ENCODE peak calls at places on chromosomes 11 and 22, in five cellular contexts. One of them, this sample, is unnamed.

GRCh38 chr11:94832604-94833238 is 64.6 kb downstream of the AMOTL1 start:
- DNase-seq in aorta: no peak
- DNase-seq in pancreas: no peak
- DNase-seq in tibial nerve: no peak
- DNase-seq in tibial artery: no peak
- DNase-seq in this sample: no peak

GRCh38 chr11:65471410-65471762 is 27.5 kb upstream of the MALAT1 start:
- DNase-seq in tibial artery: peak; percentile 96
- DNase-seq in pancreas: peak; percentile 77
- DNase-seq in aorta: peak; percentile 84
- DNase-seq in tibial nerve: no peak
- DNase-seq in this sample: peak; percentile 76

GRCh38 chr22:43384863-43385262 is 27.0 kb upstream of the MPPED1 start:
- DNase-seq in pancreas: no peak
- DNase-seq in aorta: no peak
- DNase-seq in tibial artery: no peak
- DNase-seq in tibial nerve: no peak
- DNase-seq in this sample: no peak

GRCh38 chr11:116731821-116732739 is 40.7 kb downstream of the BUD13 start:
- DNase-seq in pancreas: no peak
- DNase-seq in tibial artery: peak; percentile 45
- DNase-seq in aorta: peak; percentile 33
- DNase-seq in tibial nerve: no peak
- DNase-seq in this sample: no peak

GRCh38 chr11:79466411-79466810 is 25.6 kb upstream of the TENM4 start:
- DNase-seq in pancreas: no peak
- DNase-seq in tibial artery: no peak
- DNase-seq in tibial nerve: no peak
- DNase-seq in aorta: no peak
- DNase-seq in this sample: no peak

GRCh38 chr11:64120951-64121569 is 44.9 kb downstream of the MACROD1 start:
- DNase-seq in aorta: no peak
- DNase-seq in tibial artery: no peak
- DNase-seq in pancreas: no peak
- DNase-seq in tibial nerve: no peak
- DNase-seq in this sample: no peak

GRCh38 chr11:335779-336665 is 15.4 kb upstream of the IFITM3 start:
- DNase-seq in tibial artery: peak; percentile 64
- DNase-seq in aorta: peak; percentile 69
- DNase-seq in pancreas: no peak
- DNase-seq in tibial nerve: no peak
- DNase-seq in this sample: no peak

GRCh38 chr11:124551189-124551588 is 7.7 kb upstream of the OR8B12 start:
- DNase-seq in tibial nerve: no peak
- DNase-seq in pancreas: no peak
- DNase-seq in tibial artery: no peak
- DNase-seq in aorta: no peak
- DNase-seq in this sample: no peak

GRCh38 chr22:44884968-44885805 is 124.6 kb downstream of the PHF21B start:
- DNase-seq in tibial artery: peak; percentile 54
- DNase-seq in tibial nerve: no peak
- DNase-seq in pancreas: no peak
- DNase-seq in aorta: no peak
- DNase-seq in this sample: no peak

GRCh38 chr11:73311394-73311869 is 3.4 kb downstream of the ARHGEF17 start:
- DNase-seq in pancreas: no peak
- DNase-seq in aorta: peak; percentile 55
- DNase-seq in tibial nerve: no peak
- DNase-seq in tibial artery: peak; percentile 82
- DNase-seq in this sample: no peak

GRCh38 chr11:31240340-31240904 is 129.1 kb downstream of the DCDC1 start:
- DNase-seq in tibial artery: no peak
- DNase-seq in pancreas: no peak
- DNase-seq in aorta: no peak
- DNase-seq in tibial nerve: peak; percentile 22
- DNase-seq in this sample: no peak

GRCh38 chr22:24037851-24038765 is 27.0 kb downstream of the CABIN1 start:
- DNase-seq in tibial artery: no peak
- DNase-seq in aorta: no peak
- DNase-seq in pancreas: no peak
- DNase-seq in tibial nerve: no peak
- DNase-seq in this sample: no peak

GRCh38 chr11:8033312-8033715 is 46.2 kb downstream of the EIF3F start:
- DNase-seq in pancreas: peak; percentile 70
- DNase-seq in aorta: peak; percentile 87
- DNase-seq in tibial artery: peak; percentile 82
- DNase-seq in tibial nerve: peak; percentile 85
- DNase-seq in this sample: peak; percentile 67
- H3K4me3 ChIP-seq in pancreas: no peak overlapping the region
- H3K4me3 ChIP-seq in aorta: no peak overlapping the region
- H3K4me3 ChIP-seq in tibial artery: no peak overlapping the region
- H3K4me3 ChIP-seq in tibial nerve: no peak overlapping the region
- H3K4me3 ChIP-seq in this sample: no peak overlapping the region

GRCh38 chr11:126450198-126450597 is 94.7 kb downstream of the ST3GAL4 start:
- DNase-seq in aorta: no peak
- DNase-seq in tibial artery: no peak
- DNase-seq in pancreas: no peak
- DNase-seq in tibial nerve: no peak
- DNase-seq in this sample: no peak

GRCh38 chr11:126451211-126451802 is 95.8 kb downstream of the ST3GAL4 start:
- DNase-seq in tibial nerve: no peak
- DNase-seq in pancreas: no peak
- DNase-seq in aorta: no peak
- DNase-seq in tibial artery: no peak
- DNase-seq in this sample: no peak

GRCh38 chr11:126450806-126451205 is 95.3 kb downstream of the ST3GAL4 start:
- DNase-seq in tibial nerve: no peak
- DNase-seq in pancreas: no peak
- DNase-seq in aorta: no peak
- DNase-seq in tibial artery: no peak
- DNase-seq in this sample: no peak

GRCh38 chr11:126452256-126452655 is 96.8 kb downstream of the ST3GAL4 start:
- DNase-seq in tibial artery: no peak
- DNase-seq in tibial nerve: no peak
- DNase-seq in pancreas: no peak
- DNase-seq in aorta: no peak
- DNase-seq in this sample: no peak

DNA sequence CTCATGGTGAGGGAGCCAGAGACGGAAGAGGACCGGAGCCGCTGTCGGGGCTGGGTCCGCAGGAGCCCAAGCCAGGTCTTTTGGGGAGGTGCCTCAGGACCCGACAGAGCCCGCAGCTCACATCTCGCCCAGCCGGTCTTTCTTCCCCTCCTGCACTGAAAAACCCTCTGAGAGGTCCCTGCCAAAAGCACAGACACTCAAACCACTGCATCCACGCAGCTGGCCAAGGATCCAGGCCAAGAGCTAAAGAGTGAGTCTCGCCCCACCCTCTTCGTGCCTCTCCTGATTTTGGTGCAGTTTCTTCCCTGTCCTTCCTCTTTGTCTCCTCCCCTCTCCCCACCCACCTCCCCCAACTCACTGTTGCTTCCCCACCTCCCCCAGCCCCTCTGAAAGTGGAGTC is 97.2 kb downstream of the ST3GAL4 start:
- DNase-seq in tibial artery: no peak
- DNase-seq in pancreas: no peak
- DNase-seq in tibial nerve: no peak
- DNase-seq in aorta: peak; percentile 44
- DNase-seq in this sample: no peak
- H3K4me1 ChIP-seq in tibial artery: no peaks in the 10 kb centered on the region
- H3K4me1 ChIP-seq in pancreas: no peaks in the 10 kb centered on the region
- H3K4me1 ChIP-seq in tibial nerve: peaks cover 9% of the 10 kb centered on the region
- H3K4me1 ChIP-seq in aorta: no peaks in the 10 kb centered on the region
- H3K4me1 ChIP-seq in this sample: no peaks in the 10 kb centered on the region

DNA sequence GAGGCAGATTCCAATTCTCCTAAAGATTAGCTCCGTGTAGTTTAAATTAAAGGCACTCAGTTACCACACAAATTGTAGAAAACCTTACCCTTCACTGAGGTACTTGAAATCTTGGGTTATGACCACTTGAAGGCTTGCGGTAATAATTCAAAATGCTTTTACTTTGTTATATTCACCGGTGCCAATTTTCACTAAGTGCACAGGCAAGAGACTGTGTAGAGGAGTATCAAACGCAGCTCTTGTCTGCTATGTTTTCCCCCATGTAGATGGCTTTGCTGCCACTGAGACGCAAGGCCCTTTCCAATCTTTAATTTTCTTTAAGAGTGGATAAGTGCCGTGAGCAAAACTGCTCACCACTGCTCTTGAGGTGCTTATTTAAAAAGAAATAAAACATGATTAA is 155.8 kb downstream of the CADM1 start:
- DNase-seq in aorta: no peak
- DNase-seq in tibial nerve: no peak
- DNase-seq in pancreas: no peak
- DNase-seq in tibial artery: no peak
- DNase-seq in this sample: no peak
- H3K4me3 ChIP-seq in aorta: no peak overlapping the region
- H3K4me3 ChIP-seq in tibial nerve: no peak overlapping the region
- H3K4me3 ChIP-seq in pancreas: no peak overlapping the region
- H3K4me3 ChIP-seq in tibial artery: no peak overlapping the region
- H3K4me3 ChIP-seq in this sample: no peak overlapping the region

DNA sequence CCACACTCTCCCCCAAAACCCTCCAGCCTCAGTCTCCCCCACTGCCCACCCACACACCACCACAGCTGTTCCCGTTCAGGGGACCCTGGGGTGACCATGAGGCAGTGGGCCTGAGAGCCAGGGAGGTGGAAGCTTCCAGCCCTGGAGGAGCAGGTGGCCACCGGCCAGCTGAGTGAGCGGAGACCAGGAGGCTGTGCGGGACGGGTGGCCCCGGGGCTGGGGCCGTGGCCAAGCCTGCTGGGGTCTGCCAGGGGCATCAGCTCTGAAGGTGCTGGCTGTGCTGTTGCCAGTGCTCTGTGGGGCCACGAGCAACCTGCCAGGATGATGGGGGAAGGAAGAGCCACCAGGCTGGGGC is 26.0 kb downstream of the OSBPL5 start:
- DNase-seq in tibial artery: no peak
- DNase-seq in tibial nerve: no peak
- DNase-seq in pancreas: no peak
- DNase-seq in aorta: peak; percentile 41
- DNase-seq in this sample: no peak
- H3K4me1 ChIP-seq in tibial artery: no peaks in the 10 kb centered on the region
- H3K4me1 ChIP-seq in tibial nerve: peaks cover 73% of the 10 kb centered on the region
- H3K4me1 ChIP-seq in pancreas: no peaks in the 10 kb centered on the region
- H3K4me1 ChIP-seq in aorta: no peaks in the 10 kb centered on the region
- H3K4me1 ChIP-seq in this sample: no peaks in the 10 kb centered on the region

GRCh38 chr11:126129681-126130671 is 67.3 kb upstream of the CDON start:
- DNase-seq in tibial nerve: no peak
- DNase-seq in tibial artery: no peak
- DNase-seq in pancreas: no peak
- DNase-seq in aorta: no peak
- DNase-seq in this sample: no peak
- H3K4me3 ChIP-seq in tibial nerve: no peak overlapping the region
- H3K4me3 ChIP-seq in tibial artery: no peak overlapping the region
- H3K4me3 ChIP-seq in pancreas: no peak overlapping the region
- H3K4me3 ChIP-seq in aorta: no peak overlapping the region
- H3K4me3 ChIP-seq in this sample: no peak overlapping the region

This sample was measured in colonic mucosa.